ENCODE peak calls at places on chromosomes 16 and 17, in six cellular contexts. I is amniotic stem cell, J is AG09309, Q is NCI-H1436, Y is GM03348, M is HT1080. D is an unnamed sample.

GRCh38 chr16:31355701-31356100 is 725 bp downstream of the ITGAX start:
- DNase-seq in I (no peak), J (no peak), Q (no peak), Y (no peak), M (no peak), D (no peak)

GRCh38 chr16:19179890-19180490 is 11.9 kb downstream of the SYT17 start:
- DNase-seq in I (no peak), J (no peak), Q (peak), Y (peak), M (peak), D (no peak)

GRCh38 chr17:40480501-40481003 is 20.9 kb downstream of the TNS4 start:
- DNase-seq in I (no peak), J (no peak), Q (peak), Y (no peak), M (peak), D (no peak)

GRCh38 chr16:84706856-84707255 is 7.1 kb downstream of the USP10 start:
- DNase-seq in I (no peak), J (no peak), Q (no peak), Y (no peak), M (no peak), D (no peak)

GRCh38 chr17:32259596-32259995 is 6.0 kb upstream of the RHBDL3 start:
- DNase-seq in I (no peak), J (peak), Q (no peak), Y (peak), M (peak), D (no peak)

GRCh38 chr16:67447508-67448076 is 16.7 kb downstream of the HSD11B2 start:
- DNase-seq in I (no peak), J (no peak), Q (peak), Y (peak), M (peak), D (no peak)

GRCh38 chr17:35788504-35788998 is 6.9 kb downstream of the MMP28 start:
- DNase-seq in I (peak), J (no peak), Q (no peak), Y (peak), M (peak), D (no peak)

GRCh38 chr17:5825717-5826330 is 241.5 kb upstream of the NLRP1 start:
- DNase-seq in I (no peak), J (no peak), Q (no peak), Y (no peak), M (peak), D (no peak)

GRCh38 chr16:4675864-4676786 is 17.2 kb upstream of the NUDT16L1 start:
- DNase-seq in I (no peak), J (no peak), Q (no peak), Y (no peak), M (no peak), D (no peak)

GRCh38 chr17:45221081-45221996 is at the start of gene FMNL1:
- DNase-seq in I (no peak), J (no peak), Q (no peak), Y (peak), M (no peak), D (no peak)

GRCh38 chr17:5331506-5331905 is 49.4 kb downstream of the RABEP1 start:
- DNase-seq in I (no peak), J (no peak), Q (no peak), Y (no peak), M (no peak), D (no peak)

GRCh38 chr17:17855976-17856375 is 19.2 kb upstream of the SREBF1 start:
- DNase-seq in I (no peak), J (no peak), Q (no peak), Y (no peak), M (no peak), D (no peak)

GRCh38 chr17:74244543-74244942 is 29.5 kb upstream of the DNAI2 start:
- DNase-seq in I (no peak), J (no peak), Q (no peak), Y (no peak), M (no peak), D (no peak)